ENCODE peak calls at places on chromosomes 7 and 10, in four cellular contexts. C, D, S and N are unnamed samples.

GRCh38 chr10:21135396-21135973 is 238.4 kb upstream of the NEBL start:
- DNase-seq in C (no peak), D (no peak), S (no peak), N (no peak)

GRCh38 chr7:130135208-130136205 is 65.2 kb downstream of the KLHDC10 start:
- DNase-seq in C (peak; percentile 27), D (no peak), S (no peak), N (no peak)

GRCh38 chr7:117285821-117286220 is 37.0 kb downstream of the WNT2 start:
- DNase-seq in C (no peak), D (no peak), S (no peak), N (no peak)

GRCh38 chr7:132825222-132825621 is 249.0 kb upstream of the PLXNA4 start:
- DNase-seq in C (no peak), D (no peak), S (no peak), N (no peak)

GRCh38 chr10:62959553-62959952 is 143.4 kb upstream of the EGR2 start:
- DNase-seq in C (no peak), D (no peak), S (no peak), N (no peak)

GRCh38 chr7:132877578-132877977 is 204.3 kb downstream of the CHCHD3 start:
- DNase-seq in C (no peak), D (no peak), S (no peak), N (no peak)

GRCh38 chr7:111730476-111731300 is 168.4 kb upstream of the IMMP2L start:
- DNase-seq in C (no peak), D (no peak), S (peak; percentile 34), N (no peak)

GRCh38 chr10:123150229-123150985 is 2.5 kb downstream of the HMX2 start:
- DNase-seq in C (no peak), D (no peak), S (no peak), N (no peak)

GRCh38 chr10:133219782-133220181 is 10.2 kb upstream of the UTF1 start:
- DNase-seq in C (no peak), D (no peak), S (no peak), N (no peak)

GRCh38 chr7:102094311-102094710 is 192.4 kb upstream of the SH2B2 start:
- DNase-seq in C (no peak), D (no peak), S (no peak), N (no peak)

GRCh38 chr10:118032564-118032963 is 14.2 kb downstream of the RAB11FIP2 start:
- DNase-seq in C (no peak), D (no peak), S (no peak), N (no peak)

GRCh38 chr7:98329100-98329871 is 47.8 kb downstream of the BRI3 start:
- DNase-seq in C (no peak), D (no peak), S (no peak), N (no peak)

GRCh38 chr10:57008189-57008588 is 647.1 kb upstream of the ZWINT start:
- DNase-seq in C (no peak), D (no peak), S (no peak), N (no peak)

GRCh38 chr10:8054498-8055407 is at the start of gene GATA3:
- DNase-seq in C (no peak), D (peak; percentile 57), S (peak; percentile 59), N (peak; percentile 43)